ENCODE peak calls at places on chromosomes 13 and 19, in nine cellular contexts. K, X, D, V, J, I, O, G and T are unnamed samples.

GRCh38 chr13:74778946-74779345 is 644.7 kb upstream of the KLF12 start:
- DNase-seq in I (no peak), K (no peak), J (no peak), D (no peak), G (no peak), V (peak; percentile 35), O (no peak), X (no peak), T (no peak)

GRCh38 chr19:7013678-7014077 is 7.6 kb downstream of the MBD3L2B start:
- DNase-seq in I (no peak), D (no peak), K (no peak), V (no peak), J (no peak), X (no peak), G (no peak), O (no peak), T (peak; percentile 81)

GRCh38 chr13:35908221-35908620 is 223.0 kb downstream of the DCLK1 start:
- DNase-seq in J (peak; percentile 18), D (no peak), O (no peak), K (no peak), V (no peak), X (no peak), I (no peak), G (no peak), T (no peak)

GRCh38 chr19:45815501-45816216 is 551 bp upstream of the RSPH6A start:
- DNase-seq in I (no peak), G (no peak), X (no peak), O (peak; percentile 89), K (peak; percentile 65), V (no peak), J (peak; percentile 85), D (no peak), T (no peak)

GRCh38 chr19:2524840-2525723 is 49.2 kb downstream of the GADD45B start:
- DNase-seq in J (no peak), G (no peak), X (no peak), O (no peak), D (no peak), V (peak; percentile 43), I (no peak), K (no peak), T (peak; percentile 41)

GRCh38 chr13:113938246-113938645 is 35.6 kb downstream of the C13orf46 start:
- DNase-seq in O (no peak), K (no peak), D (no peak), J (no peak), G (no peak), V (no peak), X (no peak), I (no peak), T (no peak)

GRCh38 chr13:58985845-58986244 is 1177.9 kb downstream of the DIAPH3 start:
- DNase-seq in D (no peak), J (no peak), K (no peak), V (no peak), O (peak; percentile 38), G (no peak), X (no peak), I (no peak), T (no peak)

GRCh38 chr19:16542894-16543498 is 759 bp upstream of the CHERP start:
- DNase-seq in I (no peak), D (no peak), X (no peak), K (peak; percentile 5), O (no peak), J (peak; percentile 13), V (peak; percentile 14), G (no peak), T (no peak)

GRCh38 chr19:13060233-13060963 is 42.3 kb downstream of the LYL1 start:
- DNase-seq in I (no peak), K (no peak), D (no peak), J (peak; percentile 63), G (no peak), O (no peak), X (no peak), V (peak; percentile 24), T (no peak)

GRCh38 chr13:30805603-30806011 is 70.3 kb downstream of the ALOX5AP start:
- DNase-seq in O (peak; percentile 35), V (no peak), X (no peak), J (no peak), G (no peak), K (no peak), D (no peak), I (no peak), T (no peak)

GRCh38 chr13:27419333-27419732 is 5.1 kb upstream of the GTF3A start:
- DNase-seq in J (no peak), V (no peak), X (no peak), D (no peak), O (no peak), I (no peak), K (no peak), G (no peak), T (no peak)

GRCh38 chr13:28408235-28408848 is 86.6 kb downstream of the FLT1 start:
- DNase-seq in J (no peak), X (no peak), I (no peak), V (no peak), D (no peak), G (no peak), O (peak; percentile 76), K (no peak), T (no peak)

GRCh38 chr13:110397445-110397844 is 90.4 kb downstream of the COL4A2 start:
- DNase-seq in X (no peak), I (no peak), V (peak; percentile 98), K (no peak), D (no peak), J (no peak), G (no peak), O (no peak), T (no peak)

GRCh38 chr13:28679628-28680027 is 20.7 kb downstream of the POMP start:
- DNase-seq in V (peak; percentile 29), X (no peak), J (no peak), O (no peak), G (no peak), K (no peak), D (no peak), I (no peak), T (no peak)

GRCh38 chr13:50365683-50366391 is 350.6 kb downstream of the KCNRG start:
- DNase-seq in G (peak; percentile 36), X (peak; percentile 50), O (no peak), V (no peak), K (no peak), I (peak; percentile 51), D (peak; percentile 11), J (no peak), T (peak; percentile 75)

DNA sequence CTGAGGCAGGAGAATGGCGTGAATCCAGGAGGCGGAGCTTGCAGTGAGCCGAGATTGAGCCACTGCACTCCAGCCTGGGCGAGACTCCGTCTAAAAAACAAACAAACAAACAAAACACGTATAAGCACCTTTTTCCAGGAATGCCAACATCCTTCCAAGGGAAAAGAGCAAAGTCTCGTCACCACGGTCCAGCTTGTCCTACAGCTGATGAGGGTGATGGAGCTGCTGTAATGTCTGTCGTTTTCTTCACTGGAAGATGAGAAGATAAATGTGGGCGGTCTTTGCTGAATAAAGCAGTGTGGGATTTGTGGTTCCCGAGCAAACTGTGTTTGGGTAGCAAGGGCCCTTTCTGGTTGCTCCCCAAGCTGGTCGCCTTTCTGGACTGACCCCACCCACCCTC is 166.6 kb downstream of the PTPRS start:
- DNase-seq in V (no peak), K (no peak), G (no peak), D (no peak), J (no peak), X (no peak), O (no peak), I (no peak), T (no peak)
- H3K27ac ChIP-seq in V (peak overlapping the region; percentile 86), K (no peak overlapping the region), G (no peak overlapping the region), D (no peak overlapping the region), J (no peak overlapping the region), X (no peak overlapping the region), O (no peak overlapping the region), I (no peak overlapping the region), T (peak overlapping the region; percentile 93)

GRCh38 chr19:39168258-39169142 is 28.3 kb upstream of the NCCRP1 start:
- DNase-seq in G (no peak), K (no peak), V (no peak), X (no peak), J (no peak), O (no peak), D (no peak), I (no peak), T (no peak)
- H3K27ac ChIP-seq in G (no peak overlapping the region), K (no peak overlapping the region), V (no peak overlapping the region), X (no peak overlapping the region), J (no peak overlapping the region), O (no peak overlapping the region), D (no peak overlapping the region), I (no peak overlapping the region), T (no peak overlapping the region)

GRCh38 chr19:18396471-18397241 is 766 bp downstream of the LRRC25 start:
- DNase-seq in D (no peak), J (no peak), X (no peak), G (no peak), I (no peak), K (no peak), O (no peak), V (no peak), T (no peak)

GRCh38 chr19:18397242-18398202 is at the start of gene LRRC25:
- DNase-seq in D (no peak), O (peak; percentile 54), I (peak; percentile 59), J (peak; percentile 91), K (peak; percentile 57), X (no peak), G (peak; percentile 69), V (no peak), T (no peak)

GRCh38 chr19:18393836-18394235 is 3.6 kb downstream of the LRRC25 start:
- DNase-seq in D (no peak), I (no peak), J (no peak), X (no peak), K (no peak), V (no peak), G (peak; percentile 45), O (no peak), T (no peak)

GRCh38 chr19:18401580-18402112 is 4.2 kb upstream of the LRRC25 start:
- DNase-seq in V (peak; percentile 83), X (no peak), J (peak; percentile 57), O (no peak), K (no peak), I (peak; percentile 54), G (peak; percentile 81), D (no peak), T (peak; percentile 50)

DNA sequence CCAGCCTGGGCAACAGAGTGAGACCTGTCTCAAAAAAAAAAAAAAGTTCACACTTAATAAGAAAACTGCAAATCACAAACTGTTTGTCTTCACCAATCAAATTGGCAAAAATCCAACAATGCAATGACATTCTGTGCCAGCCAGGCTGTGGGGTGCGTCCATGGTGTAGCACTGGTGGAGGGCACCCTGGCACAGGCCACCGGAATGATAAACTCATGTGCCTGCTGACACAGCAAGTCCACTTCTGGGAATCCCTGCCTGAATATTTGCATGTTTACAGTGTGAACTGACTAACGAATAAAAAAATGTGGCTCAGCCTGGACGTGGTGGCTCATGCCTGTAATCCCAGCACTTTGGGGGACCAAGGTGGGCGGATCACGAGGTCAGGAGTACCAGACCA is 1.6 kb upstream of the LRRC25 start:
- DNase-seq in J (no peak), K (no peak), O (no peak), V (peak; percentile 68), D (no peak), X (no peak), G (no peak), I (peak; percentile 71), T (no peak)
- H3K27ac ChIP-seq in J (no peak overlapping the region), K (no peak overlapping the region), O (no peak overlapping the region), V (peak overlapping the region; percentile 13), D (no peak overlapping the region), X (no peak overlapping the region), G (no peak overlapping the region), I (peak overlapping the region; percentile 47), T (no peak overlapping the region)

DNA sequence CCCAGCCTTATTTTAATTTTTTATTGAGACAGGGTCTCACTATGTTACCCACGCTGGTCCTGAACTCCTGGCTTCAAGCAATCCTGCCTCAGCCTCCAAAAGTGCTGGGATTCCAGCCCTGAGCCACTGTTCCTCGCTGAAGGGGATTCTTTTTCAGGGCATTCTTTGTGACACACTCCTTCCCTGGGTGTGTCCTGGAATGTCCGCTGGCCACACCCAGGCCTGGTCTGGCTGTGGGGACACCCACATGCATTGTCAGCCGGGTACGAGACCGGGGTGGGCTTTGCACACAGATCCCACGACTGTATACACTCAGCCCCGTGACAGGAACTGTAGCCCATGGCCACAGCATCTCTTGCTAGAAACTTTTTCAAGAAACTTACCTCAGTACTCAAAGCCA is 34.4 kb upstream of the GATAD2A start:
- DNase-seq in I (no peak), G (no peak), O (no peak), X (no peak), V (no peak), J (no peak), K (no peak), D (no peak), T (no peak)
- H3K27ac ChIP-seq in I (no peak overlapping the region), G (no peak overlapping the region), O (no peak overlapping the region), X (no peak overlapping the region), V (no peak overlapping the region), J (no peak overlapping the region), K (no peak overlapping the region), D (no peak overlapping the region), T (peak overlapping the region; percentile 22)